ENCODE peak calls at places on chromosome 22, in seven cellular contexts. D is A549, V is uterus, R is GM23338, E is Peyer's patch, A is kidney, X is H1. N is an unnamed sample. For H3K4me1, the result is how much of the 10 kb centered on the place peaks cover.

GRCh38 chr22:44181033-44181911 is 547 bp downstream of the PARVG start:
- DNase-seq in D (no peak), X (no peak), A (peak), R (no peak), V (no peak), E (peak), N (no peak)

GRCh38 chr22:50271011-50271394 is 823 bp upstream of the MAPK11 start:
- DNase-seq in R (no peak), E (no peak), X (no peak), D (no peak), V (no peak), A (no peak), N (no peak)

GRCh38 chr22:50356186-50356585 is 13.1 kb downstream of the PPP6R2 start:
- DNase-seq in X (no peak), A (no peak), V (no peak), D (no peak), R (no peak), E (no peak), N (no peak)

GRCh38 chr22:32660292-32660691 is 141.2 kb upstream of the TIMP3 start:
- DNase-seq in E (peak), X (peak), V (peak), A (no peak), D (peak), R (peak), N (no peak)

GRCh38 chr22:21032037-21032842 is at the start of gene SLC7A4:
- DNase-seq in D (no peak), V (no peak), R (peak), A (no peak), X (peak), E (no peak), N (no peak)

GRCh38 chr22:11627798-11628650 is 3900.0 kb upstream of the OR11H1 start:
- DNase-seq in A (peak), R (no peak), D (no peak), X (no peak), E (peak), V (no peak), N (no peak)

GRCh38 chr22:31244044-31244942 is 32.2 kb downstream of the LIMK2 start:
- DNase-seq in V (no peak), A (no peak), E (no peak), D (peak), X (no peak), R (peak), N (no peak)

GRCh38 chr22:40572976-40573375 is 63.5 kb downstream of the MRTFA start:
- DNase-seq in E (no peak), A (no peak), X (no peak), V (no peak), D (no peak), R (no peak), N (no peak)

GRCh38 chr22:24563246-24563645 is 7.4 kb downstream of the SNRPD3 start:
- DNase-seq in X (no peak), E (no peak), D (no peak), A (no peak), R (no peak), V (no peak), N (no peak)

GRCh38 chr22:19765477-19766234 is 5.1 kb downstream of the TBX1 start:
- DNase-seq in A (no peak), R (peak), V (no peak), D (no peak), X (peak), E (no peak), N (no peak)

GRCh38 chr22:40857309-40857851 is 432 bp downstream of the XPNPEP3 start:
- DNase-seq in X (no peak), A (no peak), D (no peak), R (no peak), V (no peak), E (no peak), N (no peak)

GRCh38 chr22:26479792-26480610 is 3.6 kb downstream of the HPS4 start:
- DNase-seq in A (no peak), E (no peak), R (no peak), D (no peak), X (no peak), V (no peak), N (no peak)

GRCh38 chr22:11598492-11599440 is 3929.2 kb upstream of the OR11H1 start:
- DNase-seq in R (no peak), A (peak), V (no peak), E (no peak), X (no peak), D (no peak), N (no peak)

GRCh38 chr22:39349967-39350802 is at the start of gene SYNGR1:
- DNase-seq in A (peak), X (no peak), V (peak), D (no peak), R (peak), E (no peak), N (no peak)

GRCh38 chr22:38345782-38346181 is 28.5 kb upstream of the CSNK1E start:
- DNase-seq in V (peak), R (no peak), E (no peak), D (no peak), X (peak), A (peak), N (no peak)

GRCh38 chr22:44625981-44626687 is 75.9 kb upstream of the PRR5 start:
- DNase-seq in E (peak), D (peak), R (peak), A (no peak), X (peak), V (peak), N (no peak)

GRCh38 chr22:33883561-33883960 is 36.7 kb downstream of the LARGE1 start:
- DNase-seq in V (no peak), X (no peak), D (no peak), R (no peak), E (no peak), A (no peak), N (no peak)

GRCh38 chr22:29426476-29426875 is 11.9 kb upstream of the RFPL1 start:
- DNase-seq in A (no peak), E (no peak), D (no peak), V (no peak), R (no peak), X (no peak), N (no peak)

GRCh38 chr22:38314992-38315800 is 2.0 kb downstream of the CSNK1E start:
- DNase-seq in X (no peak), E (no peak), V (no peak), D (no peak), A (no peak), R (no peak), N (no peak)

GRCh38 chr22:41369089-41369745 is 12.5 kb upstream of the TEF start:
- DNase-seq in D (no peak), X (no peak), V (no peak), A (peak), R (no peak), E (no peak), N (no peak)

GRCh38 chr22:30614879-30615278 is 7.9 kb downstream of the TCN2 start:
- DNase-seq in R (no peak), V (no peak), X (no peak), E (no peak), A (no peak), D (no peak), N (no peak)

GRCh38 chr22:32776800-32777199 is 24.7 kb upstream of the TIMP3 start:
- DNase-seq in A (no peak), V (no peak), R (no peak), E (no peak), X (no peak), D (no peak), N (no peak)

GRCh38 chr22:30290679-30291333 is 1.5 kb upstream of the CASTOR1 start:
- DNase-seq in X (no peak), E (peak), A (peak), V (peak), D (no peak), R (peak), N (no peak)

GRCh38 chr22:38754247-38755154 is 1.3 kb downstream of the SUN2 start:
- DNase-seq in A (peak), V (peak), X (peak), R (peak), E (peak), D (no peak), N (peak)

GRCh38 chr22:37306494-37306829 is 24.2 kb downstream of the CYTH4 start:
- DNase-seq in R (no peak), E (no peak), V (no peak), A (no peak), D (no peak), X (no peak), N (no peak)

GRCh38 chr22:37303821-37304274 is 21.5 kb downstream of the CYTH4 start:
- DNase-seq in E (no peak), D (peak), V (no peak), R (no peak), X (no peak), A (no peak), N (no peak)

GRCh38 chr22:37302617-37303555 is 20.6 kb downstream of the CYTH4 start:
- DNase-seq in D (no peak), E (no peak), V (no peak), R (no peak), A (no peak), X (no peak), N (no peak)

GRCh38 chr22:37305873-37306272 is 23.6 kb downstream of the CYTH4 start:
- DNase-seq in A (no peak), V (no peak), D (no peak), R (no peak), E (no peak), X (no peak), N (no peak)

GRCh38 chr22:37304595-37305343 is 22.5 kb downstream of the CYTH4 start:
- DNase-seq in D (no peak), R (peak), V (no peak), A (no peak), E (no peak), X (no peak), N (no peak)
- H3K4me1 ChIP-seq in D (half or more), R (under half), V (under half), A (under half), E (under half), X (under half), N (under half)

DNA sequence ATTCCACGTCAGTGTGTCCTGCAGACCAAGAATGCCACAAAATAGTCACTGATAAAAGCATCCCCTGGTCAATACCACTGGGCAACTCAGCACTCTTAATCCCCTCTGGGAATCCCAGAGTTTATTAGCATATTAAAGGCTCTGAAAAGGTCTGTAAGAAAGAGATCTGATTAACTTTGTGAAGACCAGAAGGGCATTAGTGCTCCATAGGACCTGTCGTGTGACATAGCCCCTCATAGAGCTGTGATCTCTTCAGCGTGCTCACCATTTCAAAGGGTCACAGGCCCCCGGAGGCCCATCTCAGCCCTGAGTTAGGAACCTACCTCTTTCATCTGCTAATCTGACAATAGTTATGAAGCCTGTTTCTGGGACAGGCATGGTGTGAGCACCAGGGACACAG is 299.2 kb downstream of the MN1 start:
- DNase-seq in A (no peak), D (no peak), V (no peak), X (no peak), E (no peak), R (no peak), N (no peak)
- H3K4me1 ChIP-seq in A (under half), D (under half), V (under half), X (under half), E (under half), R (under half), N (under half)

GRCh38 chr22:45680932-45681700 is 9.5 kb downstream of the ATXN10 start:
- DNase-seq in D (no peak), V (no peak), E (no peak), A (no peak), X (no peak), R (no peak), N (no peak)
- H3K4me1 ChIP-seq in D (half or more), V (under half), E (under half), A (under half), X (under half), R (under half), N (under half)

GRCh38 chr22:42439021-42439420 is 6.8 kb upstream of the NFAM1 start:
- DNase-seq in A (no peak), E (no peak), V (no peak), X (no peak), D (no peak), R (no peak), N (no peak)

GRCh38 chr22:42439821-42440674 is 7.8 kb upstream of the NFAM1 start:
- DNase-seq in E (no peak), D (no peak), R (no peak), A (peak), V (peak), X (no peak), N (no peak)

GRCh38 chr22:42436402-42436801 is 4.2 kb upstream of the NFAM1 start:
- DNase-seq in R (no peak), X (no peak), D (no peak), E (no peak), A (no peak), V (no peak), N (no peak)

GRCh38 chr22:42438293-42438650 is 6.1 kb upstream of the NFAM1 start:
- DNase-seq in D (no peak), X (no peak), V (no peak), R (peak), E (no peak), A (no peak), N (no peak)

DNA sequence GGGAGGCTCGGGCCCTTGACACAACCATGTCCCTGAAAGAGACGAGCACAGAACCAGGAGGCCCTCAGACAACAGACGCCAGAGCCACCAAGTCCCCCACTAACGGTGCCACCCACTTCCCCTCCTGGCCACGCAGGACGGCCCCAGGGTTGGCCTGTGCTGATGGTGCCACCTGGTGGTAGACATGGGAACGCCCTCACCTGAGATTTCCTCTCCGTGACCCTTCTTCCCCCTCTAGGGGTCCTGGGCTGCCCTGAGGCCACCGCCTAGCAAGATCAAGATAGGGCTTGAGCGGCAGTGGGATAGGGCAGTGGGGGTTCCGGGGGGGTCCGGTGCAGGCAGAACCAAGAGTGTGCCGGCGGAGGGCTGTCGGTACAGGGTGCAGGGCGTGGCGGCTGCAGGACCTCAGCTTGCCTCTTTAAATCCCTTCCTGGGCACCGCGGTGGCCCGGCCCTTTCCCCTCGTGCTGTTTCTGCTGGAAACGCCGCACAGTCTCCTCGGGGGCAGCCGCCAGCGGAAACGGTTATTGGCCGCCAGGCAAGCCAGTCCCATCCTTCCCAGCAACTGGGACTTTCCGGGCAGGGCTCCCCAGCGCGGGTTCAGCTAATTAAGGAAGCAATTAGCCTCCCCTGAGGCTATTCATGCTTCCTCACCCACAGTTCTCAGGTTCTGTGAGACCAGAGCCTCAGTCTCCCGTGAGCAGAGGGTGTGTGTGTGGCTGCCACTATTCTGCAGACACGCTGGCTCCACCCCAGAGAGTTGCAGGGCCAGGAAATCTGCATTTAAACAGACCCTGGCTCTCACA is 5.5 kb upstream of the NFAM1 start:
- DNase-seq in D (peak), A (peak), V (peak), R (peak), X (peak), E (peak), N (no peak)
- H3K4me1 ChIP-seq in D (under half), A (under half), V (under half), R (under half), X (under half), E (under half), N (under half)

GRCh38 chr22:47724030-47724429 is 961.6 kb downstream of the TBC1D22A start:
- DNase-seq in R (no peak), X (no peak), V (no peak), D (no peak), E (no peak), A (no peak), N (no peak)
- H3K4me1 ChIP-seq in R (under half), X (under half), V (under half), D (under half), E (under half), A (under half), N (under half)

DNA sequence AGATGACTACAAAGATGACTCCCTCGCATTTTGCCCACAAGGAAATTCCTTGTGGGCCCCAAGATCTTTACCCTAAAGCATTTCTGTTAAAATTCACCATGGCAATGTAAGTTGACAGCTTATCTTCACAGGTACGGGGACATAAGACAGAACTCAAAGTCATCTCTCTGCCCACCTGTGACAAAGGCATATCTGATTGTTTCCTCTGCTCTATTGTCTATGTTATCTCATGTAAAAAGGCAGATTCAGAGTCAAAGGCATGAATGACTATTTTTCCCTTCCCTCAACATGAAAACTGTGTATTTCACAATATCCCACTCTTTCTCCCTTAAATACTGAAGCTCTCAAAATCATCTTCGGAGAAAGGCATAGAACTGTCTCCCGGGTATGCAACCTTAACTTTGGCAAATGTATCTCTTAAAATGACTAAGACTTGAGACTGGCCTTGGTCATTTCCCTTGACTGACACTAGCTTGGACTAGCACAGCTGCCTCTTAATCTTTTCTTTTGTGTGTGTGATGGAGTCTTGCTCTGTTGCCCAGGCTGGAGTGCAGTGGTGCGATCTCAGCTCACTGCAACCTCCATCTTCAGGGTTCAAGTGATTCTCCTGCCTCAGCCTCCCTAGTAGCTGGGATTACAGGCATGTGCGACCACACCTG is 103.2 kb downstream of the MICAL3 start:
- DNase-seq in R (no peak), A (no peak), E (no peak), X (no peak), D (no peak), V (no peak), N (no peak)
- H3K4me1 ChIP-seq in R (under half), A (half or more), E (under half), X (under half), D (under half), V (under half), N (half or more)

DNA sequence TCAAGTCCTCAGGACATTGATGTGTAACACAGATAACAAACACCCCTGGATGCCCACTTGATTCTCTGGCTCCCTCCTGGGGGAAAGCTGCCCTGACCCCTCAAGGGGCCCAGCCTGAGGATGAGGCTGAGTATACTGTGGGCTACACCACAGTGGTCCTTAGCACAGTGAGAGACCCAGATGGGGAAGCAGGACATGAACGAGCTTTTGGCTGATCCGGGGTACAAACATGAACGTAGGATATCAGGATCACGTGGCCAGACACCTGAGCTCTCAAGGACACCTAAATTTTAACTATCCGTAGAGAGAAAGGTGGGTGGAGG is 87.1 kb upstream of the VPREB1 start:
- DNase-seq in A (no peak), R (no peak), E (no peak), X (no peak), D (no peak), V (no peak), N (no peak)
- H3K4me1 ChIP-seq in A (under half), R (under half), E (under half), X (under half), D (under half), V (under half), N (under half)

GRCh38 chr22:35591696-35592417 is 25.3 kb downstream of the MB start:
- DNase-seq in R (no peak), D (no peak), V (no peak), E (no peak), X (no peak), A (no peak), N (no peak)
- H3K4me1 ChIP-seq in R (under half), D (half or more), V (under half), E (under half), X (under half), A (under half), N (under half)

N was measured in esophagus squamous epithelium.